ENCODE peak calls at places on chromosomes 6 and 20, in four cellular contexts. K is upper lobe of right lung, H is K562, Z is uterus. S is an unnamed sample.
A peak's percentile ranks its signal among the peaks of the same experiment; 100 is the strongest.

GRCh38 chr6:57256541-57256940 is 34.4 kb upstream of the RAB23 start:
- DNase-seq in K (no peak), H (no peak), Z (no peak), S (no peak)

GRCh38 chr20:1171461-1172093 is 13.2 kb downstream of the TMEM74B start:
- DNase-seq in K (no peak), H (peak; percentile 60), Z (no peak), S (no peak)

GRCh38 chr6:55704421-55704820 is 125.4 kb upstream of the HMGCLL1 start:
- DNase-seq in K (no peak), H (no peak), Z (no peak), S (no peak)

GRCh38 chr6:82015043-82015442 is 232.5 kb downstream of the IBTK start:
- DNase-seq in K (no peak), H (no peak), Z (no peak), S (no peak)

GRCh38 chr20:52533401-52533800 is 341.8 kb upstream of the ZFP64 start:
- DNase-seq in K (no peak), H (no peak), Z (no peak), S (no peak)

GRCh38 chr20:50590348-50590664 is 80.1 kb downstream of the PTPN1 start:
- DNase-seq in K (no peak), H (no peak), Z (no peak), S (no peak)

GRCh38 chr20:4090756-4091331 is 75.5 kb upstream of the RNF24 start:
- DNase-seq in K (no peak), H (peak; percentile 39), Z (no peak), S (no peak)

GRCh38 chr20:7667194-7667593 is 273.1 kb downstream of the HAO1 start:
- DNase-seq in K (no peak), H (no peak), Z (no peak), S (no peak)

GRCh38 chr6:35073211-35073610 is 67.9 kb downstream of the TCP11 start:
- DNase-seq in K (no peak), H (no peak), Z (no peak), S (no peak)

GRCh38 chr20:17573493-17573892 is 3.6 kb downstream of the DSTN start:
- DNase-seq in K (no peak), H (no peak), Z (no peak), S (no peak)

GRCh38 chr6:96394727-96395126 is 126.9 kb upstream of the UFL1 start:
- DNase-seq in K (no peak), H (no peak), Z (no peak), S (no peak)

GRCh38 chr6:40763001-40763400 is 175.8 kb upstream of the LRFN2 start:
- DNase-seq in K (no peak), H (no peak), Z (no peak), S (no peak)

GRCh38 chr6:73898599-73898998 is 202.6 kb downstream of the CD109 start:
- DNase-seq in K (no peak), H (no peak), Z (no peak), S (no peak)

GRCh38 chr6:3196770-3197169 is 30.7 kb downstream of the TUBB2B start:
- DNase-seq in K (no peak), H (peak; percentile 47), Z (no peak), S (no peak)

GRCh38 chr6:53361549-53362031 is 12.8 kb upstream of the ELOVL5 start:
- DNase-seq in K (peak; percentile 91), H (no peak), Z (no peak), S (no peak)

GRCh38 chr6:106037060-106037459 is 49.1 kb upstream of the PRDM1 start:
- DNase-seq in K (no peak), H (no peak), Z (no peak), S (no peak)

GRCh38 chr20:12925214-12925755 is 83.5 kb upstream of the SPTLC3 start:
- DNase-seq in K (no peak), H (peak; percentile 16), Z (peak; percentile 20), S (peak; percentile 53)

GRCh38 chr6:26554669-26555504 is 16.7 kb downstream of the HMGN4 start:
- DNase-seq in K (no peak), H (no peak), Z (no peak), S (peak; percentile 66)

GRCh38 chr6:149268146-149268545 is 49.4 kb upstream of the TAB2 start:
- DNase-seq in K (no peak), H (no peak), Z (no peak), S (no peak)

GRCh38 chr6:44733868-44734267 is 346.4 kb downstream of the CDC5L start:
- DNase-seq in K (no peak), H (no peak), Z (peak; percentile 22), S (no peak)

GRCh38 chr20:61683721-61684120 is 382.0 kb downstream of the TAF4 start:
- DNase-seq in K (no peak), H (no peak), Z (no peak), S (no peak)

GRCh38 chr6:3405182-3405518 is 51.7 kb downstream of the SLC22A23 start:
- DNase-seq in K (no peak), H (no peak), Z (no peak), S (no peak)

GRCh38 chr6:44072959-44073611 is 54.2 kb downstream of the MRPL14 start:
- DNase-seq in K (peak; percentile 87), H (peak; percentile 96), Z (peak; percentile 77), S (peak; percentile 93)

GRCh38 chr20:63701051-63701328 is 4.5 kb downstream of the TNFRSF6B start:
- DNase-seq in K (no peak), H (no peak), Z (no peak), S (no peak)

GRCh38 chr6:6683964-6684363 is 95.4 kb downstream of the LY86 start:
- DNase-seq in K (no peak), H (no peak), Z (no peak), S (no peak)

GRCh38 chr20:1803216-1804128 is 91.7 kb upstream of the SIRPA start:
- DNase-seq in K (peak; percentile 85), H (no peak), Z (no peak), S (no peak)

GRCh38 chr20:10603971-10604864 is 69.6 kb downstream of the JAG1 start:
- DNase-seq in K (no peak), H (no peak), Z (peak; percentile 72), S (no peak)

GRCh38 chr6:44489912-44490604 is 102.6 kb downstream of the CDC5L start:
- DNase-seq in K (no peak), H (no peak), Z (peak; percentile 74), S (no peak)

GRCh38 chr6:135179920-135180457 is 1.1 kb upstream of the MYB start:
- DNase-seq in K (no peak), H (no peak), Z (no peak), S (no peak)

GRCh38 chr6:4103929-4104328 is 25.0 kb upstream of the FAM217A start:
- DNase-seq in K (no peak), H (no peak), Z (no peak), S (no peak)

GRCh38 chr20:19855426-19855825 is 97.4 kb downstream of the RIN2 start:
- DNase-seq in K (no peak), H (no peak), Z (no peak), S (no peak)

GRCh38 chr20:19847383-19847782 is 89.3 kb downstream of the RIN2 start:
- DNase-seq in K (no peak), H (no peak), Z (no peak), S (no peak)

GRCh38 chr20:19851863-19852262 is 93.8 kb downstream of the RIN2 start:
- DNase-seq in K (no peak), H (no peak), Z (no peak), S (no peak)

GRCh38 chr20:19849341-19850189 is 91.5 kb downstream of the RIN2 start:
- DNase-seq in K (no peak), H (no peak), Z (no peak), S (no peak)

GRCh38 chr20:19850190-19850533 is 92.1 kb downstream of the RIN2 start:
- DNase-seq in K (no peak), H (no peak), Z (peak; percentile 81), S (no peak)
- H3K4me3 ChIP-seq in K (no peak overlapping the region), H (no peak overlapping the region), Z (no peak overlapping the region), S (no peak overlapping the region)

GRCh38 chr6:34055223-34055933 is 90.5 kb downstream of the GRM4 start:
- DNase-seq in K (peak; percentile 78), H (peak; percentile 89), Z (peak; percentile 46), S (peak; percentile 86)
- TF ChIP-seq CTCF in K (peak; percentile 84), H (peak; percentile 93), Z (peak; percentile 45), S (peak; percentile 94)

DNA sequence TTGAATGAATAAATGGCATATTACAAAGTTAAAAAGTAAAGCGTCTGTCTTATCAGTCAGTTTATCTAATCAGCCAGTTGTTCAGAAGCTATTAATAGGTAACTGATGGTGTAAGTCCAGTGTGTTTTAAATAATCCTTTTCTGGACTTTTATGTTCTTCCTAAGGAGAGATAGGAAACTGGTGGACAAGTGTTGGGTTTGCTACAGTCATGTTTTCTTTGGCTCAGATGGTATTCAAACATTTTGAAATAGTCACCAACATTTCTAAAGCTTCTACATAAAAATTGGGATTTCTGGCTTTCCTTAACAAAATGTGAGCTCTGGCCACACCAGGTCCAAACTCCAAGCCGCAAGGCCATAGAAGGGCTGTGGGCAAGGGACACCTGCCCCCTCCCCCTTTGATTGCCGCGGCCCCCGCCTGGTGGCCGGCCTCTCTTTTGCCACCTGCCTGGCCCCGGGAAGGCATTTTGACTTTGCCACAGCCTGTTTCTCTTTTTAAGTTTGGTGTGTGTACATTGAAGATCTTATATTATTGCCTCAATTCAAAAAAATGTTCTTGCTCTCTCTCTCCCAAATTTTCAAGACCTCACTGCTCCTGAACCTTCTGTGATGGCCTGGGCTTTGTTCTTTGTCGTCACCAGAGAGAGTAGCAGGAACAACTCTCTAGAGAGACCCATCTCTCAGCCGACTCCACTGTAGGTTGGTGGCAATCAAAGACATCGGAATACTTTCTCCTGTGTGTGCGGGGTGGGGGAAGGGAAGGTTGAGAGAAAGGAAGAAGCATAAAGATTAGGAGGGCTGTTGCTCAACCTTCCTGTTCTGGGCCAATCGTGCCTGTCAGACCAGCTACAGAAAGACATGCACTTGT is 84.0 kb upstream of the ZNF217 start:
- DNase-seq in K (peak; percentile 38), H (peak; percentile 82), Z (peak; percentile 41), S (peak; percentile 15)
- H3K4me3 ChIP-seq in K (no peak overlapping the region), H (peak overlapping the region; percentile 9), Z (no peak overlapping the region), S (no peak overlapping the region)

GRCh38 chr6:125546827-125547226 is 202.6 kb upstream of the HEY2 start:
- DNase-seq in K (no peak), H (no peak), Z (no peak), S (no peak)
- TF ChIP-seq CTCF in K (peak; percentile 9), H (no peak), Z (no peak), S (no peak)

GRCh38 chr20:34644345-34644744 is 32.5 kb downstream of the PIGU start:
- DNase-seq in K (no peak), H (no peak), Z (no peak), S (no peak)

GRCh38 chr20:34644951-34645350 is 31.9 kb downstream of the PIGU start:
- DNase-seq in K (no peak), H (no peak), Z (no peak), S (no peak)

GRCh38 chr20:34651200-34651599 is 25.7 kb downstream of the PIGU start:
- DNase-seq in K (no peak), H (no peak), Z (no peak), S (no peak)

GRCh38 chr20:34643919-34644318 is 33.0 kb downstream of the PIGU start:
- DNase-seq in K (no peak), H (no peak), Z (no peak), S (no peak)

GRCh38 chr20:34647737-34648136 is 29.2 kb downstream of the PIGU start:
- DNase-seq in K (no peak), H (no peak), Z (no peak), S (no peak)
- H3K4me3 ChIP-seq in K (no peak overlapping the region), H (no peak overlapping the region), Z (no peak overlapping the region), S (no peak overlapping the region)

S was measured in BE2C.